ENCODE peak calls at places on chromosome 22, in seven cellular contexts. A is HCT116, Z is testis, S is osteoblast, U is right atrium auricular region, B is sigmoid colon, G is colonic mucosa. R is an unnamed sample.

GRCh38 chr22:46538816-46539163 is 1.4 kb upstream of the CELSR1 start:
- DNase-seq in A (no peak), Z (peak), S (peak), U (no peak), B (no peak), G (no peak), R (no peak)

GRCh38 chr22:46233231-46233630 is 16.9 kb downstream of the CDPF1 start:
- DNase-seq in A (no peak), Z (peak), S (peak), U (no peak), B (peak), G (no peak), R (no peak)

GRCh38 chr22:48352086-48352911 is 1475.4 kb downstream of the BRD1 start:
- DNase-seq in A (no peak), Z (no peak), S (peak), U (no peak), B (peak), G (no peak), R (no peak)

GRCh38 chr22:37259540-37260029 is 15.5 kb upstream of the RAC2 start:
- DNase-seq in A (peak), Z (peak), S (peak), U (no peak), B (no peak), G (no peak), R (no peak)

GRCh38 chr22:47209547-47210023 is 447.1 kb downstream of the TBC1D22A start:
- DNase-seq in A (no peak), Z (peak), S (no peak), U (peak), B (peak), G (peak), R (no peak)

GRCh38 chr22:30250713-30251267 is 4.2 kb upstream of the LIF start:
- DNase-seq in A (no peak), Z (no peak), S (peak), U (no peak), B (no peak), G (no peak), R (peak)

GRCh38 chr22:49021926-49022815 is 805.5 kb downstream of the BRD1 start:
- DNase-seq in A (no peak), Z (no peak), S (peak), U (no peak), B (peak), G (no peak), R (no peak)

GRCh38 chr22:25122136-25122764 is 77.4 kb upstream of the CRYBB3 start:
- DNase-seq in A (no peak), Z (no peak), S (no peak), U (no peak), B (no peak), G (no peak), R (no peak)

GRCh38 chr22:37633693-37634504 is 5.6 kb upstream of the SH3BP1 start:
- DNase-seq in A (no peak), Z (peak), S (peak), U (peak), B (peak), G (peak), R (no peak)

GRCh38 chr22:28799834-28800307 is 498 bp downstream of the XBP1 start:
- DNase-seq in A (no peak), Z (peak), S (peak), U (peak), B (peak), G (peak), R (no peak)

GRCh38 chr22:26367402-26368245 is 61.4 kb upstream of the ASPHD2 start:
- DNase-seq in A (peak), Z (peak), S (peak), U (no peak), B (no peak), G (peak), R (no peak)

GRCh38 chr22:36077261-36077660 is 48.6 kb upstream of the RBFOX2 start:
- DNase-seq in A (no peak), Z (no peak), S (peak), U (no peak), B (no peak), G (no peak), R (no peak)

GRCh38 chr22:48173061-48173849 is 1410.8 kb downstream of the TBC1D22A start:
- DNase-seq in A (no peak), Z (no peak), S (no peak), U (no peak), B (no peak), G (no peak), R (no peak)

GRCh38 chr22:20867179-20868099 is 8.6 kb downstream of the SNAP29 start:
- DNase-seq in A (no peak), Z (peak), S (peak), U (peak), B (peak), G (peak), R (no peak)

GRCh38 chr22:48500481-48501230 is 1327.0 kb downstream of the BRD1 start:
- DNase-seq in A (no peak), Z (no peak), S (no peak), U (no peak), B (no peak), G (no peak), R (no peak)

GRCh38 chr22:48858121-48858520 is 969.6 kb downstream of the BRD1 start:
- DNase-seq in A (no peak), Z (no peak), S (no peak), U (no peak), B (peak), G (no peak), R (no peak)

GRCh38 chr22:27820896-27821866 is 19.6 kb upstream of the MN1 start:
- DNase-seq in A (no peak), Z (peak), S (no peak), U (no peak), B (no peak), G (no peak), R (no peak)

GRCh38 chr22:25961699-25962098 is 207.6 kb upstream of the SEZ6L start:
- DNase-seq in A (no peak), Z (no peak), S (no peak), U (no peak), B (no peak), G (no peak), R (no peak)

GRCh38 chr22:37273126-37273845 is 9.0 kb upstream of the CYTH4 start:
- DNase-seq in A (no peak), Z (no peak), S (peak), U (no peak), B (no peak), G (no peak), R (no peak)

GRCh38 chr22:30308518-30309230 is 18.1 kb downstream of the TBC1D10A start:
- DNase-seq in A (no peak), Z (no peak), S (peak), U (no peak), B (peak), G (no peak), R (no peak)

GRCh38 chr22:49197500-49197899 is 630.2 kb downstream of the BRD1 start:
- DNase-seq in A (no peak), Z (peak), S (no peak), U (no peak), B (peak), G (no peak), R (no peak)

GRCh38 chr22:47128216-47129215 is 366.1 kb downstream of the TBC1D22A start:
- DNase-seq in A (no peak), Z (no peak), S (peak), U (no peak), B (no peak), G (no peak), R (no peak)

GRCh38 chr22:45142376-45142775 is 21.3 kb upstream of the NUP50 start:
- DNase-seq in A (no peak), Z (no peak), S (no peak), U (no peak), B (no peak), G (no peak), R (no peak)
- H3K27ac ChIP-seq in A (no peak), Z (no peak), S (no peak), U (no peak), B (no peak), G (no peak), R (no peak)

GRCh38 chr22:17842386-17842785 is 68.1 kb upstream of the BID start:
- DNase-seq in A (no peak), Z (peak), S (no peak), U (no peak), B (peak), G (no peak), R (no peak)

GRCh38 chr22:17841836-17842235 is 67.6 kb upstream of the BID start:
- DNase-seq in A (no peak), Z (no peak), S (no peak), U (no peak), B (no peak), G (no peak), R (no peak)

GRCh38 chr22:17845340-17845739 is 71.1 kb upstream of the BID start:
- DNase-seq in A (no peak), Z (no peak), S (no peak), U (no peak), B (no peak), G (no peak), R (peak)

GRCh38 chr22:17844150-17844549 is 69.9 kb upstream of the BID start:
- DNase-seq in A (no peak), Z (no peak), S (no peak), U (no peak), B (no peak), G (no peak), R (no peak)

DNA sequence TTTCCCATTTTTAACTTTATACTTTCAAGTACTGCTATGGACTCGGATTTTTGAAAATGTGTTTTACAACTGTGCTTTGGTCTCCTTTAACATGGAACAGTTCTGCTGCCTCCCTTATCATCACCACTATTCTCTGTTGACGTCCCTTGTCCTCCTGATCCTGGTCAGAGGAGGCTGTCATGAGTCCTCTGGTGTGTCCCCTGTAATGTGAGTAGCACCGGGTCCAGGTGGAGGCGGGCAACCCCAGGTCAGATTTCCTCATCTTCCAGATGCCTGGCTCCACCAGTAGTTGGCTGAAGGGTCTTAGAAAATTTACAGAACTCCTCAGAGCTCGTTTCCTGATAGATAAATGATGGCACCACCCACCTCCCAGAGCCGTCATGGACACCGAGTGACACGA is 68.9 kb upstream of the BID start:
- DNase-seq in A (no peak), Z (no peak), S (no peak), U (no peak), B (no peak), G (no peak), R (no peak)
- H3K27ac ChIP-seq in A (no peak), Z (no peak), S (no peak), U (peak), B (peak), G (no peak), R (no peak)

GRCh38 chr22:41347066-41347859 is 34.5 kb upstream of the TEF start:
- DNase-seq in A (no peak), Z (no peak), S (peak), U (no peak), B (peak), G (no peak), R (no peak)
- H3K27ac ChIP-seq in A (no peak), Z (no peak), S (no peak), U (no peak), B (no peak), G (no peak), R (no peak)

GRCh38 chr22:50575426-50575941 is 2.7 kb downstream of the CPT1B start:
- DNase-seq in A (no peak), Z (no peak), S (peak), U (no peak), B (no peak), G (no peak), R (no peak)
- H3K27ac ChIP-seq in A (no peak), Z (no peak), S (no peak), U (no peak), B (no peak), G (no peak), R (no peak)

GRCh38 chr22:39592104-39593060 is 21.8 kb downstream of the CACNA1I start:
- DNase-seq in A (peak), Z (peak), S (peak), U (no peak), B (peak), G (no peak), R (no peak)

GRCh38 chr22:39594411-39594810 is 23.9 kb downstream of the CACNA1I start:
- DNase-seq in A (no peak), Z (no peak), S (peak), U (no peak), B (no peak), G (no peak), R (no peak)

GRCh38 chr22:39593061-39593930 is 22.7 kb downstream of the CACNA1I start:
- DNase-seq in A (no peak), Z (peak), S (peak), U (no peak), B (no peak), G (no peak), R (no peak)

GRCh38 chr22:39593931-39594285 is 23.4 kb downstream of the CACNA1I start:
- DNase-seq in A (no peak), Z (peak), S (peak), U (no peak), B (no peak), G (no peak), R (no peak)

GRCh38 chr22:39589880-39590279 is 19.3 kb downstream of the CACNA1I start:
- DNase-seq in A (no peak), Z (no peak), S (no peak), U (no peak), B (no peak), G (no peak), R (no peak)
- H3K27ac ChIP-seq in A (no peak), Z (no peak), S (no peak), U (no peak), B (no peak), G (no peak), R (no peak)

DNA sequence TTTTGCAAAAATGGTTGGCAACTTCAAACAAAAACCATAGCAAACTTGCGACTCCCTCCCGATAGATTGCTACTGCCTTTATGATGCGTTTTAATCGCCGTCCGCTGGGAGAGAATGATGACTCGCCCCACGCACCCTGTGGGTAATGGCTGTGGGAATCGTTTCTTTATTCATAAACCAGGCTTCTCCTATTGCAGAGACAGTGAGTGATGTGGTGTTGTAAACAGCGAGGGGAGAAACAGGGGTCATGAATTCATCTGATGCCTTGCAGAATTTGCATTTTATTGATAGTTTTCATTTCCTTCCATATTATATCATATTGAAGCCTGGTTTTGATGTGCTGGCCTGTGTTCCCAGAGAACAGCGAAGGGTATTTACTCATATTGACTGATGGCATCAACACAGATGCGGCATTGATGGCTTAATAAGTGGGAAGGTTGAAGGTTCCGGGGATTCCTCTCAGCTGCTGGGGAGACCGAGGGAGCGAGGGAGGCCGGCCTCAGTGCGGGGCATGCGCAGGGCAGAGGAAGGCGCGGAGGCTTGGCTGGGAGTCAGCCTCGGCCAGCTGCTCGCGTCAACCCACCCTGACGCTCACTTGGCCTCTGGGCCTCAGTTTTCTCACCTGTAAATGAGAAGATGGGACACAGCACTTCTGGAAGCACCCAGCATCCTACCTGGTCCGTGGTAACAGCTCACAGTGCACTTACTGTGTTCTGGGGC is 41.3 kb downstream of the ARHGAP8 start:
- DNase-seq in A (no peak), Z (no peak), S (peak), U (no peak), B (no peak), G (no peak), R (no peak)
- H3K27ac ChIP-seq in A (no peak), Z (no peak), S (no peak), U (no peak), B (no peak), G (no peak), R (no peak)

GRCh38 chr22:17084554-17085276 is at the start of gene IL17RA:
- DNase-seq in A (peak), Z (peak), S (peak), U (peak), B (peak), G (peak), R (peak)

GRCh38 chr22:17086750-17087149 is 1.9 kb downstream of the IL17RA start:
- DNase-seq in A (no peak), Z (no peak), S (no peak), U (no peak), B (peak), G (no peak), R (no peak)

GRCh38 chr22:17085277-17086091 is 684 bp downstream of the IL17RA start:
- DNase-seq in A (no peak), Z (no peak), S (peak), U (no peak), B (peak), G (peak), R (no peak)

GRCh38 chr22:17087176-17088131 is 2.7 kb downstream of the IL17RA start:
- DNase-seq in A (no peak), Z (no peak), S (no peak), U (no peak), B (peak), G (no peak), R (no peak)

DNA sequence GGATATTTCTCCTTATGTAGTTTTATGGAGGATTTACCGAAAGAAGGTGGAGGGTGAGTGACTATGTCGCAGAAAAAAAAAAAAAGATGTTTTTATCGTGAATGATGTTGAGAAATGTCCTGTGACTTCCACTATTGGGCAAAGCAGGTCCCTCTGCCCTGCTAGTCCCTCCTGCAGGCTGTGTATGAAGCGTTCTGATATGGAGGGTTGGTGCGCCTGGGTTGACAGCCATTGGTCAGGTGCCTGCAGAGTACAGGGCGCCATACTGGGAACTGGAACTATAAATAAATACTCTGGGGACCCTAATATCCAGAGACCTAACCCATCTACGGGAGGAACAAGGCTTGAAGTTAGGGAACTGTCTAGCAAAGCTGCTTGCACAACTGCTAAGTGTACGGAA is 1.5 kb downstream of the IL17RA start:
- DNase-seq in A (no peak), Z (no peak), S (no peak), U (no peak), B (peak), G (no peak), R (no peak)
- H3K27ac ChIP-seq in A (no peak), Z (no peak), S (no peak), U (peak), B (peak), G (no peak), R (no peak)

DNA sequence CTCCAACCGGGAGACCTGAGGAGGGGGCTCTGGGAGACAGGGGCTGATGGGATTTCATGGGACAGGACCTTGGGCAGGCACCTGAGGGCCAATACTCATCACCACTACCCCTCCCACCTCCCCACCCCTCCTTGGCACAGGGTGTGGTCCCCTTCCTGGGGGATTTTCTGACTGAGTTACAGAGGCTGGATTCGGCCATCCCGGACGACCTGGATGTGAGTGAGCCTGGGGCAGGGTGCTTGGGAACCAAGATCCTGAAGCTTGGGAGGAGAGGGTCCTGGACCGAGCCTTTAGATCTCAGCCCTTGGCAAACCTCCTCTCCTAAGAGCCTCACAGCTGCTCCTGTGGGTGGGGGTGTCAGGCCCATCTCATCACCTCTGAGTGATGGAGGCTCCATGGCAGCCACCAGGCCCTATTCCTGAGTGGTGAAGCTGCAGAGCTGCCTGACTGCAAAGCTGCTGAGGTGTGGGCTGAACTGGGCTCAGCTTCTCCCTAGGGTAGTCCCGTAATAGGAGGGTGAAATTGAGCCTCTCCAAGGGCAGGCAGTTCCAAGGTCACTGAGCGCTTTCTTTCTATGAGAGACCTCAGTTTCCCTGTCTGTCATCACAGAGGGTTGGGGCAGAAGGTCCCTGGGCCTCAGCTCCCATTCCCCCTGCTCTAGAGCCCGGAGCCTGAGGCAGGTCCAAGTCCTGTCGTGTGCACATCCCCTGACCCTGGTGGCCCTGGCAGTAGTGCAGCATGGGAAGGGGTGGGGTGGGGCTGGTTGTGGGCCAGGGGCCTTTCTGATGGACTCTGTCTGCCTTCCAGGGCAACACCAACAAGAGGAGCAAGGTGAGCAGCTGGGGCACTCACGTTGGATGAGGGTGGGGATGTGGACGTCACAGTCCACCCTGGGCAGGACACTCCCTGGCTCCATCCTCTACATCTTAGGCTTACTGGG is 6.5 kb downstream of the RGL4 start:
- DNase-seq in A (no peak), Z (no peak), S (no peak), U (no peak), B (no peak), G (no peak), R (no peak)
- H3K27ac ChIP-seq in A (no peak), Z (no peak), S (no peak), U (no peak), B (no peak), G (no peak), R (no peak)